ENCODE peak calls at places on chromosomes 11 and 22, in six cellular contexts. One of them, this sample, is unnamed.
A peak's percentile ranks its signal among the peaks of the same experiment; 100 is the strongest.

GRCh38 chr11:34886609-34887008 is 29.6 kb downstream of the APIP start:
- DNase-seq in endodermal cell: no peak
- DNase-seq in thoracic aorta: no peak
- DNase-seq in cardiac muscle cell: no peak
- DNase-seq in skeletal muscle cell: no peak
- DNase-seq in Karpas-422: no peak
- DNase-seq in this sample: no peak

GRCh38 chr11:56214537-56214936 is 19.5 kb downstream of the OR5T2 start:
- DNase-seq in endodermal cell: no peak
- DNase-seq in thoracic aorta: no peak
- DNase-seq in cardiac muscle cell: no peak
- DNase-seq in skeletal muscle cell: no peak
- DNase-seq in Karpas-422: no peak
- DNase-seq in this sample: no peak

GRCh38 chr11:77284476-77285468 is 16.7 kb downstream of the GDPD4 start:
- DNase-seq in endodermal cell: no peak
- DNase-seq in thoracic aorta: no peak
- DNase-seq in cardiac muscle cell: no peak
- DNase-seq in skeletal muscle cell: no peak
- DNase-seq in Karpas-422: no peak
- DNase-seq in this sample: no peak

GRCh38 chr11:3866206-3866605 is 10.7 kb downstream of the STIM1 start:
- DNase-seq in endodermal cell: no peak
- DNase-seq in thoracic aorta: no peak
- DNase-seq in cardiac muscle cell: peak; percentile 35
- DNase-seq in skeletal muscle cell: no peak
- DNase-seq in Karpas-422: no peak
- DNase-seq in this sample: no peak

GRCh38 chr11:20501252-20501651 is 98.2 kb upstream of the SLC6A5 start:
- DNase-seq in endodermal cell: no peak
- DNase-seq in thoracic aorta: no peak
- DNase-seq in cardiac muscle cell: no peak
- DNase-seq in skeletal muscle cell: no peak
- DNase-seq in Karpas-422: no peak
- DNase-seq in this sample: no peak

GRCh38 chr22:33867118-33867863 is 53.0 kb downstream of the LARGE1 start:
- DNase-seq in endodermal cell: no peak
- DNase-seq in thoracic aorta: no peak
- DNase-seq in cardiac muscle cell: no peak
- DNase-seq in skeletal muscle cell: no peak
- DNase-seq in Karpas-422: no peak
- DNase-seq in this sample: no peak

GRCh38 chr11:22733433-22733832 is 67.0 kb downstream of the GAS2 start:
- DNase-seq in endodermal cell: no peak
- DNase-seq in thoracic aorta: no peak
- DNase-seq in cardiac muscle cell: no peak
- DNase-seq in skeletal muscle cell: no peak
- DNase-seq in Karpas-422: no peak
- DNase-seq in this sample: no peak

GRCh38 chr11:7416080-7416479 is 69.2 kb upstream of the OLFML1 start:
- DNase-seq in endodermal cell: no peak
- DNase-seq in thoracic aorta: no peak
- DNase-seq in cardiac muscle cell: no peak
- DNase-seq in skeletal muscle cell: no peak
- DNase-seq in Karpas-422: no peak
- DNase-seq in this sample: no peak

GRCh38 chr11:8015753-8016239 is 28.7 kb downstream of the EIF3F start:
- DNase-seq in endodermal cell: peak; percentile 45
- DNase-seq in thoracic aorta: no peak
- DNase-seq in cardiac muscle cell: no peak
- DNase-seq in skeletal muscle cell: no peak
- DNase-seq in Karpas-422: no peak
- DNase-seq in this sample: no peak

GRCh38 chr22:36701166-36701713 is 2.3 kb downstream of the CACNG2 start:
- DNase-seq in endodermal cell: no peak
- DNase-seq in thoracic aorta: no peak
- DNase-seq in cardiac muscle cell: no peak
- DNase-seq in skeletal muscle cell: no peak
- DNase-seq in Karpas-422: no peak
- DNase-seq in this sample: no peak

GRCh38 chr11:105027671-105028070 is 4.7 kb upstream of the CASP5 start:
- DNase-seq in endodermal cell: no peak
- DNase-seq in thoracic aorta: no peak
- DNase-seq in cardiac muscle cell: no peak
- DNase-seq in skeletal muscle cell: no peak
- DNase-seq in Karpas-422: no peak
- DNase-seq in this sample: no peak

GRCh38 chr11:36702330-36703054 is 104.5 kb upstream of the RAG2 start:
- DNase-seq in endodermal cell: peak; percentile 72
- DNase-seq in thoracic aorta: no peak
- DNase-seq in cardiac muscle cell: peak; percentile 78
- DNase-seq in skeletal muscle cell: peak; percentile 21
- DNase-seq in Karpas-422: peak; percentile 72
- DNase-seq in this sample: peak; percentile 62

GRCh38 chr22:20131593-20131855 is at the start of gene ZDHHC8:
- DNase-seq in endodermal cell: no peak
- DNase-seq in thoracic aorta: no peak
- DNase-seq in cardiac muscle cell: peak; percentile 36
- DNase-seq in skeletal muscle cell: no peak
- DNase-seq in Karpas-422: peak; percentile 67
- DNase-seq in this sample: no peak

GRCh38 chr22:36373258-36373579 is 14.5 kb downstream of the MYH9 start:
- DNase-seq in endodermal cell: peak; percentile 63
- DNase-seq in thoracic aorta: no peak
- DNase-seq in cardiac muscle cell: no peak
- DNase-seq in skeletal muscle cell: no peak
- DNase-seq in Karpas-422: no peak
- DNase-seq in this sample: no peak

DNA sequence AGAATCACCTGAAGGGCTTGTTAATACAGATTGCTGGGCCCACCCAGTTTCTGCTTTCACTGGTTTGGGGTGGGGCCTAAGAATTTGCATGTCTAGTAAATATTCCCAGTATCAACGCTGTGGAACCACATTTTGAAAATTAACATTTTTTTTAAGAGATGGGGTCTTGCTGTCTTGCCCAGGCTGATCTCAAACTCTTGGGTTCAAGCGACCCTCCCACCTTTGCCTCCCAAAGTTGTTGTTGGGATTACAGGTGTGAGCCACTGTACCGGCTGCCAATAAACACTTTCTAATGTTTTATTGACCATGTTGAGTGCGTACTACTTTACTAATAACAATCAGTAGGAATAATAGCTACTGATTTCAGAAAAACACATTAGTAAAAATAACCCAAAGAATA is 2.5 kb downstream of the EIF4G2 start:
- DNase-seq in endodermal cell: no peak
- DNase-seq in thoracic aorta: no peak
- DNase-seq in cardiac muscle cell: no peak
- DNase-seq in skeletal muscle cell: no peak
- DNase-seq in Karpas-422: no peak
- DNase-seq in this sample: no peak
- H3K4me3 ChIP-seq in endodermal cell: peak overlapping the region; percentile 97
- H3K4me3 ChIP-seq in thoracic aorta: peak overlapping the region; percentile 95
- H3K4me3 ChIP-seq in cardiac muscle cell: no peak overlapping the region
- H3K4me3 ChIP-seq in skeletal muscle cell: peak overlapping the region; percentile 99
- H3K4me3 ChIP-seq in Karpas-422: no peak overlapping the region
- H3K4me3 ChIP-seq in this sample: no peak overlapping the region

GRCh38 chr11:129375731-129376657 is at the start of gene BARX2:
- DNase-seq in endodermal cell: peak; percentile 91
- DNase-seq in thoracic aorta: no peak
- DNase-seq in cardiac muscle cell: peak; percentile 73
- DNase-seq in skeletal muscle cell: peak; percentile 25
- DNase-seq in Karpas-422: no peak
- DNase-seq in this sample: peak; percentile 56
- H3K4me3 ChIP-seq in endodermal cell: peak within 1 kb of the TSS; percentile 79
- H3K4me3 ChIP-seq in thoracic aorta: peak within 1 kb of the TSS; percentile 63
- H3K4me3 ChIP-seq in cardiac muscle cell: peak within 1 kb of the TSS; percentile 58
- H3K4me3 ChIP-seq in skeletal muscle cell: peak within 1 kb of the TSS; percentile 33
- H3K4me3 ChIP-seq in Karpas-422: no peak within 1 kb of the TSS
- H3K4me3 ChIP-seq in this sample: peak within 1 kb of the TSS; percentile 44

DNA sequence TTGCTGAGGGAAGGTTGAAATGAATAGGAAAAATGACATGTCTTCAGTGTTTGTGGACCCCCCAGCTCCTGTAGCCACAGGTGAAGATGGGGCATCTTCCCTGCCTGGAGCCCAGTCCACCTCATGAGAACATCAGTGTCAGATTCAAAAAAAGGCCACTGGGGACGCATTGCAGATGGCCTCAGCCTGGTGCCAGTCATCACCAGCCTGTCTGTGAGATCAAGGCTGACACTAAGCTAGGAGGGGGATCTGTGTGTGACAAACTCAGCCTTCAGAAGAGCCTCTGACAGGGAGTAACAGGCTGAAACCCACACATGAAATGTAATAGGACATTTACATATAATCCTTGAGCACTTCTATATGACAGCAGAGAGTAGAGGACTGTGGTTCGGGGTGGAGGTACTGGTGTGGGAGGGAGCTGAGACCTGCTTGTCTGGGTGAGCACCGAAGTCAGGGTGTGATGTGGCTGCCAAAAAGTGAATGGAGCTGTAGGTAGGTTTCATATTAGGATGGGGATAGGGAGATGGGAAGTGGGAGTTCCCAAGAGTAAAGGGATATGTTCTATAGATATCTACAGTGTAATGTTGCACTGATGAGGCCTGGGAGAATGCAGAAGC is 20.5 kb upstream of the CCDC134 start:
- DNase-seq in endodermal cell: no peak
- DNase-seq in thoracic aorta: no peak
- DNase-seq in cardiac muscle cell: no peak
- DNase-seq in skeletal muscle cell: no peak
- DNase-seq in Karpas-422: no peak
- DNase-seq in this sample: no peak
- H3K4me3 ChIP-seq in endodermal cell: no peak overlapping the region
- H3K4me3 ChIP-seq in thoracic aorta: no peak overlapping the region
- H3K4me3 ChIP-seq in cardiac muscle cell: no peak overlapping the region
- H3K4me3 ChIP-seq in skeletal muscle cell: no peak overlapping the region
- H3K4me3 ChIP-seq in Karpas-422: no peak overlapping the region
- H3K4me3 ChIP-seq in this sample: no peak overlapping the region

DNA sequence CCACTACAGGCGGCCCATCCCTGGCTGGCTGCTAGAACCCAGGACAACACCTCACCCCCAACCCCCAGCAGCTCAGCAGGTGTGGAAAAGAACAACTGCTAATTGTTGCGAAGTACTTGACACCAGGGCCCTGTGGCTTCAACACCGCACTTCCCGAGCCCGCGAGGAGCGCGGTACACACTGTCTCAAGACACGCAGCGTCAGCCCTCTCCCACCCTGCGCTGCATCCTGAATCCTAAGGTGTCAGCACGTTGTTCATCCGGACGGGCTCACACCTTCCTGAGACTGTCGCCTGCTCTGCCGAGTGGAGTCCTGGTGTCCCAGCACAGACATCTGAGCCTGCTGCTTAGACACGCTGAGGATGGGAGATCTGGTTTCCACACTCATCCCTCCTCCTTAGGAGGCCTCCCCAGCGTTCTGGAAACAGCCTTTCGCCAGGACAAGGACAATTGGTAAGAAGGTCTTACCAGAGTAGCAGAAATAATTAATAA is 1336.2 kb downstream of the BRD1 start:
- DNase-seq in endodermal cell: peak; percentile 72
- DNase-seq in thoracic aorta: no peak
- DNase-seq in cardiac muscle cell: no peak
- DNase-seq in skeletal muscle cell: no peak
- DNase-seq in Karpas-422: no peak
- DNase-seq in this sample: no peak
- H3K4me3 ChIP-seq in endodermal cell: peak overlapping the region; percentile 83
- H3K4me3 ChIP-seq in thoracic aorta: no peak overlapping the region
- H3K4me3 ChIP-seq in cardiac muscle cell: no peak overlapping the region
- H3K4me3 ChIP-seq in skeletal muscle cell: no peak overlapping the region
- H3K4me3 ChIP-seq in Karpas-422: no peak overlapping the region
- H3K4me3 ChIP-seq in this sample: no peak overlapping the region

GRCh38 chr11:118216621-118217526 is 7.9 kb downstream of the JAML start:
- DNase-seq in endodermal cell: no peak
- DNase-seq in thoracic aorta: no peak
- DNase-seq in cardiac muscle cell: no peak
- DNase-seq in skeletal muscle cell: no peak
- DNase-seq in Karpas-422: peak; percentile 61
- DNase-seq in this sample: no peak
- H3K4me3 ChIP-seq in endodermal cell: no peak overlapping the region
- H3K4me3 ChIP-seq in thoracic aorta: peak overlapping the region; percentile 11
- H3K4me3 ChIP-seq in cardiac muscle cell: no peak overlapping the region
- H3K4me3 ChIP-seq in skeletal muscle cell: no peak overlapping the region
- H3K4me3 ChIP-seq in Karpas-422: peak overlapping the region; percentile 5
- H3K4me3 ChIP-seq in this sample: no peak overlapping the region

DNA sequence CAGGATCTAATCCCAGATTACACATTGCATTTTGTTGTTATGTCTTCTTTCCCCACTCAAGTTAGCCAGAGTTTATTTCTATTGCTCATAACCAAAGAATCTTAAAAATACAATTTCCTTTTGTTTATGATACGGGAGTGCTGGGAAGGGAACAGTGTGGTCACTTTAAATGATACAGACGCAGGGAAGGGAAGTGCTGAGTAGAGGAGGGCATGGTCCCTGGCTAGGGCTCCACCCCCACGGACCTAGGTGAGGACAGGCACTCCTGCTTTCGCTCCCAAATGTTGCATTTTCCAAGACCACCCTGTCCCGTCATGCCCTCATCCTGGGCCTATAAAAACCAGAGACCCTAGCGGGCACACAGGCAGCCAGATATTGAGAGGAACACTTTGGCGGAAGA is 30.6 kb upstream of the NARS2 start:
- DNase-seq in endodermal cell: no peak
- DNase-seq in thoracic aorta: no peak
- DNase-seq in cardiac muscle cell: peak; percentile 14
- DNase-seq in skeletal muscle cell: no peak
- DNase-seq in Karpas-422: no peak
- DNase-seq in this sample: no peak
- H3K4me3 ChIP-seq in endodermal cell: no peak overlapping the region
- H3K4me3 ChIP-seq in thoracic aorta: no peak overlapping the region
- H3K4me3 ChIP-seq in cardiac muscle cell: no peak overlapping the region
- H3K4me3 ChIP-seq in skeletal muscle cell: no peak overlapping the region
- H3K4me3 ChIP-seq in Karpas-422: no peak overlapping the region
- H3K4me3 ChIP-seq in this sample: no peak overlapping the region

GRCh38 chr11:109984634-109985289 is 108.4 kb upstream of the ZC3H12C start:
- DNase-seq in endodermal cell: no peak
- DNase-seq in thoracic aorta: no peak
- DNase-seq in cardiac muscle cell: peak; percentile 30
- DNase-seq in skeletal muscle cell: no peak
- DNase-seq in Karpas-422: peak; percentile 63
- DNase-seq in this sample: no peak
- H3K4me3 ChIP-seq in endodermal cell: no peak overlapping the region
- H3K4me3 ChIP-seq in thoracic aorta: no peak overlapping the region
- H3K4me3 ChIP-seq in cardiac muscle cell: no peak overlapping the region
- H3K4me3 ChIP-seq in skeletal muscle cell: no peak overlapping the region
- H3K4me3 ChIP-seq in Karpas-422: no peak overlapping the region
- H3K4me3 ChIP-seq in this sample: no peak overlapping the region